ENCODE peak calls at places on chromosomes 11 and 22, in five cellular contexts. I is neural progenitor cell, C is suprapubic skin, F is foreskin keratinocyte, E is left ventricle myocardium inferior. N is an unnamed sample. For H3K4me1, the result is how much of the 10 kb centered on the place peaks cover.

GRCh38 chr22:50730941-50731661 is 6.9 kb upstream of the ACR start:
- DNase-seq in I (no peak), C (peak), F (no peak), E (peak), N (peak)

GRCh38 chr11:12410006-12410728 is 32.8 kb downstream of the PARVA start:
- DNase-seq in I (peak), C (no peak), F (no peak), E (no peak), N (no peak)

GRCh38 chr11:62202910-62203309 is 5.6 kb upstream of the SCGB2A1 start:
- DNase-seq in I (no peak), C (no peak), F (no peak), E (no peak), N (no peak)

GRCh38 chr11:110130642-110131238 is 37.5 kb downstream of the ZC3H12C start:
- DNase-seq in I (peak), C (no peak), F (peak), E (no peak), N (no peak)

GRCh38 chr11:6251990-6252473 is 7.6 kb upstream of the CCKBR start:
- DNase-seq in I (no peak), C (no peak), F (no peak), E (no peak), N (peak)

GRCh38 chr11:94938399-94939055 is 34.8 kb downstream of the CWC15 start:
- DNase-seq in I (no peak), C (peak), F (no peak), E (peak), N (peak)

GRCh38 chr11:64074239-64074638 is 38.5 kb downstream of the FLRT1 start:
- DNase-seq in I (no peak), C (no peak), F (no peak), E (no peak), N (no peak)

GRCh38 chr11:92528051-92528450 is 303.4 kb downstream of the FAT3 start:
- DNase-seq in I (no peak), C (no peak), F (peak), E (no peak), N (no peak)

GRCh38 chr11:91163619-91164451 is 941.0 kb upstream of the CHORDC1 start:
- DNase-seq in I (no peak), C (no peak), F (peak), E (no peak), N (no peak)

GRCh38 chr22:48318575-48319320 is 1508.9 kb downstream of the BRD1 start:
- DNase-seq in I (no peak), C (peak), F (no peak), E (no peak), N (no peak)

GRCh38 chr11:117179048-117179999 is 781 bp downstream of the SIDT2 start:
- DNase-seq in I (peak), C (peak), F (no peak), E (peak), N (peak)

GRCh38 chr11:36997656-36998055 is 399.6 kb upstream of the RAG2 start:
- DNase-seq in I (no peak), C (no peak), F (no peak), E (no peak), N (no peak)

GRCh38 chr11:12787847-12788246 is 113.6 kb downstream of the TEAD1 start:
- DNase-seq in I (no peak), C (no peak), F (no peak), E (no peak), N (no peak)

GRCh38 chr22:32950366-32950765 is 107.8 kb downstream of the SYN3 start:
- DNase-seq in I (no peak), C (no peak), F (no peak), E (no peak), N (no peak)

GRCh38 chr11:13271060-13271693 is 6.4 kb upstream of the BMAL1 start:
- DNase-seq in I (no peak), C (no peak), F (no peak), E (no peak), N (no peak)

GRCh38 chr11:2194877-2195755 is 23.5 kb upstream of the TH start:
- DNase-seq in I (peak), C (no peak), F (no peak), E (no peak), N (peak)

GRCh38 chr22:25404923-25405853 is 159.3 kb upstream of the GRK3 start:
- DNase-seq in I (peak), C (peak), F (no peak), E (peak), N (peak)

GRCh38 chr22:25404556-25404922 is 159.9 kb upstream of the GRK3 start:
- DNase-seq in I (peak), C (peak), F (no peak), E (no peak), N (no peak)

GRCh38 chr22:25402501-25403283 is 161.8 kb upstream of the GRK3 start:
- DNase-seq in I (no peak), C (no peak), F (peak), E (peak), N (peak)

GRCh38 chr22:25403284-25403606 is 161.2 kb upstream of the GRK3 start:
- DNase-seq in I (no peak), C (no peak), F (no peak), E (no peak), N (no peak)

GRCh38 chr22:25403752-25404471 is 160.6 kb upstream of the GRK3 start:
- DNase-seq in I (peak), C (no peak), F (no peak), E (no peak), N (no peak)
- H3K4me1 ChIP-seq in I (under half), C (under half), F (under half), E (half or more), N (under half)

GRCh38 chr11:86818466-86819282 is 18.3 kb downstream of the PRSS23 start:
- DNase-seq in I (peak), C (no peak), F (no peak), E (no peak), N (no peak)
- H3K27ac ChIP-seq in I (no peak), C (no peak), F (no peak), E (no peak), N (no peak)

GRCh38 chr11:67027483-67027930 is 4.6 kb downstream of the SYT12 start:
- DNase-seq in I (no peak), C (no peak), F (no peak), E (no peak), N (no peak)

GRCh38 chr11:67026941-67027340 is 4.0 kb downstream of the SYT12 start:
- DNase-seq in I (no peak), C (no peak), F (no peak), E (no peak), N (no peak)

GRCh38 chr11:67027943-67028542 is 5.1 kb downstream of the SYT12 start:
- DNase-seq in I (no peak), C (no peak), F (peak), E (no peak), N (no peak)

GRCh38 chr11:67030976-67031375 is 8.0 kb downstream of the SYT12 start:
- DNase-seq in I (no peak), C (no peak), F (no peak), E (no peak), N (no peak)

GRCh38 chr11:67029146-67029545 is 6.2 kb downstream of the SYT12 start:
- DNase-seq in I (no peak), C (no peak), F (no peak), E (no peak), N (no peak)
- H3K4me1 ChIP-seq in I (under half), C (under half), F (under half), E (under half), N (under half)

GRCh38 chr11:59173964-59174663 is 2.2 kb downstream of the DTX4 start:
- DNase-seq in I (peak), C (no peak), F (peak), E (no peak), N (no peak)

GRCh38 chr11:59175104-59175503 is 3.2 kb downstream of the DTX4 start:
- DNase-seq in I (peak), C (no peak), F (no peak), E (no peak), N (no peak)

GRCh38 chr11:59173080-59173963 is 1.4 kb downstream of the DTX4 start:
- DNase-seq in I (peak), C (no peak), F (peak), E (no peak), N (peak)

GRCh38 chr11:59176330-59176729 is 4.4 kb downstream of the DTX4 start:
- DNase-seq in I (no peak), C (no peak), F (no peak), E (no peak), N (no peak)

GRCh38 chr11:59174664-59175033 is 2.7 kb downstream of the DTX4 start:
- DNase-seq in I (no peak), C (no peak), F (peak), E (no peak), N (no peak)
- H3K27ac ChIP-seq in I (peak), C (no peak), F (peak), E (peak), N (no peak)

GRCh38 chr22:22346401-22347107 is 102.0 kb downstream of the VPREB1 start:
- DNase-seq in I (no peak), C (no peak), F (no peak), E (no peak), N (no peak)
- H3K4me1 ChIP-seq in I (under half), C (under half), F (under half), E (under half), N (under half)

DNA sequence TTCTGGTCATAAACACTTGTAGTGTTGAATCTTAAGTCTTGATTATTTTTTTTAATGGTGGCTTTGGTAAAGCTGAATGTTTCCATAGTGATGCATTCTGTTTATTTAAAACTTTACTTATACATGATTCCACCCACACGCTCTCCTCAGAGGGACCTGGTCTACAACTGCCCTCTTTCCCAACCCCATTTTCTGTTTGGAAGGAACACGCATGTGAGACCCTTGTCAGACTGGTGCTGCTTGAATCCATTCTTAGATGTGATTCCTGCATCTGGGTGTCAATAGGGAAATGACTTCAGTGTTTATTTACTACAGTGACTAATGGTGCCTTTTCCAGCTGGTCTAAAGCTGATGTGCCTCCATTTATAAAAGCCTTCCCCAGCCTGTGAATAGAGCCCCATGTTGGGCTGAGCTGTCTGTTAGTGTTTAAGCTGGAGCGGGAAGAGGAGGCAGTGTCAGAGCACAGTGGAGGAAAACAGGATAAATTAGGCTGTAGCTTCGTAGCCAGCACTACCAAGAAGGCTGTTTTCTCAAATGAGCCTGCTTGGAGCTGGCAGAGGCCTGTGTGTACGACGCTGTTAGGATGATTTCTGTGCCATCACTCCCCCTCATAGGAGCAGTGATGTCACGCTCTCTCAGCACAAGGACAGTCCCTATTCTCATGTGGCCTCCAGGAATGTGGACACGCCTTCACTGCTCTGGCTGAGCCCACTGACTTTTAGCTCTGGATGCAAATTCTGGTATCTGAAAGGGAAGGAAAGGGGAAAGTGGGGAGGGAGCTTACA is 18.9 kb upstream of the C11orf96 start:
- DNase-seq in I (peak), C (no peak), F (no peak), E (peak), N (peak)
- H3K27ac ChIP-seq in I (peak), C (peak), F (peak), E (peak), N (peak)

GRCh38 chr22:23271597-23271908 is 91.2 kb downstream of the BCR start:
- DNase-seq in I (no peak), C (no peak), F (no peak), E (no peak), N (no peak)
- H3K4me1 ChIP-seq in I (under half), C (under half), F (under half), E (under half), N (under half)

N was measured in testis.